ENCODE peak calls at places on chromosomes 13 and 19, in four cellular contexts. Y is HT1080, U is hepatocyte, T is breast epithelium. V is an unnamed sample.

GRCh38 chr13:112903606-112904195 is 65.3 kb upstream of the MCF2L start:
- DNase-seq in Y (no peak), U (no peak), T (peak; percentile 53), V (no peak)

GRCh38 chr19:29404951-29405727 is 120.7 kb upstream of the VSTM2B start:
- DNase-seq in T (no peak), Y (no peak), U (peak; percentile 45), V (no peak)

GRCh38 chr19:11735375-11735774 is 3.4 kb downstream of the ZNF823 start:
- DNase-seq in Y (no peak), U (no peak), T (no peak), V (no peak)

GRCh38 chr13:107585466-107585865 is 629.9 kb downstream of the LIG4 start:
- DNase-seq in Y (no peak), U (no peak), T (no peak), V (peak; percentile 78)

GRCh38 chr19:15331419-15332310 is 674 bp downstream of the BRD4 start:
- DNase-seq in Y (peak; percentile 52), T (no peak), U (peak; percentile 84), V (no peak)

GRCh38 chr19:2653717-2654584 is 48.5 kb downstream of the GNG7 start:
- DNase-seq in U (no peak), Y (no peak), T (no peak), V (no peak)

GRCh38 chr19:58007285-58007684 is 4.7 kb upstream of the ZNF606 start:
- DNase-seq in Y (no peak), U (no peak), T (no peak), V (no peak)

GRCh38 chr13:95360052-95360451 is 58.8 kb upstream of the ABCC4 start:
- DNase-seq in Y (no peak), U (no peak), T (no peak), V (no peak)

GRCh38 chr19:48741222-48741999 is 1.0 kb upstream of the RASIP1 start:
- DNase-seq in Y (no peak), U (no peak), T (no peak), V (peak; percentile 29)

GRCh38 chr13:68232351-68233130 is 1002.4 kb upstream of the PCDH9 start:
- DNase-seq in T (no peak), U (no peak), Y (peak; percentile 41), V (no peak)

GRCh38 chr13:37348916-37349653 is 243.6 kb upstream of the CSNK1A1L start:
- DNase-seq in Y (no peak), U (no peak), T (no peak), V (no peak)

GRCh38 chr19:5466814-5467291 is 11.6 kb downstream of the ZNRF4 start:
- DNase-seq in T (no peak), Y (no peak), U (peak; percentile 28), V (no peak)

GRCh38 chr19:50518091-50519005 is 4.6 kb upstream of the ASPDH start:
- DNase-seq in T (no peak), U (no peak), Y (no peak), V (no peak)

GRCh38 chr13:73720216-73720840 is 413.9 kb downstream of the KLF12 start:
- DNase-seq in U (no peak), T (no peak), Y (no peak), V (no peak)

GRCh38 chr13:106243011-106243410 is 292.5 kb downstream of the EFNB2 start:
- DNase-seq in T (no peak), Y (no peak), U (no peak), V (no peak)

V was measured in endothelial cell of umbilical vein.